ENCODE peak calls at places on chromosomes 1 and 21, in six cellular contexts. Z, R, W, V, U and A are unnamed samples.

GRCh38 chr1:162003061-162003824 is 20.4 kb downstream of the OLFML2B start:
- DNase-seq in R (peak; percentile 93), W (peak; percentile 31), Z (no peak), V (peak; percentile 89), U (peak; percentile 99), A (peak; percentile 44)

GRCh38 chr1:185017338-185017737 is 28.0 kb upstream of the RNF2 start:
- DNase-seq in R (peak; percentile 82), U (peak; percentile 88), V (no peak), W (peak; percentile 91), Z (no peak), A (peak; percentile 88)

GRCh38 chr1:119590377-119590776 is 57.7 kb downstream of the ZNF697 start:
- DNase-seq in Z (no peak), U (no peak), W (no peak), V (no peak), R (no peak), A (no peak)

GRCh38 chr1:223143760-223144248 is 756 bp upstream of the TLR5 start:
- DNase-seq in W (no peak), V (no peak), R (no peak), Z (no peak), U (no peak), A (no peak)

GRCh38 chr1:151862604-151863003 is 9.1 kb upstream of the THEM5 start:
- DNase-seq in W (no peak), V (no peak), Z (no peak), R (no peak), U (no peak), A (no peak)

GRCh38 chr21:42654179-42654912 is 925 bp downstream of the PDE9A start:
- DNase-seq in U (no peak), R (no peak), Z (no peak), W (no peak), V (no peak), A (no peak)

GRCh38 chr21:42228709-42229220 is 9.8 kb downstream of the ABCG1 start:
- DNase-seq in W (no peak), Z (no peak), U (no peak), V (no peak), R (no peak), A (no peak)

GRCh38 chr1:181152892-181153633 is 64.6 kb downstream of the IER5 start:
- DNase-seq in W (peak; percentile 73), V (peak; percentile 95), R (peak; percentile 97), Z (peak; percentile 89), U (peak; percentile 42), A (peak; percentile 94)

GRCh38 chr1:197798492-197798891 is 23.2 kb upstream of the DENND1B start:
- DNase-seq in V (no peak), W (no peak), Z (no peak), U (no peak), R (no peak), A (no peak)

GRCh38 chr21:45335151-45335760 is 47.6 kb upstream of the POFUT2 start:
- DNase-seq in W (no peak), Z (no peak), R (no peak), U (no peak), V (peak; percentile 62), A (no peak)

GRCh38 chr21:45338326-45339017 is 50.8 kb upstream of the POFUT2 start:
- DNase-seq in U (no peak), R (no peak), V (peak; percentile 55), W (no peak), Z (no peak), A (no peak)

GRCh38 chr21:45335761-45336534 is 48.3 kb upstream of the POFUT2 start:
- DNase-seq in R (no peak), V (peak; percentile 63), Z (no peak), W (no peak), U (no peak), A (no peak)

GRCh38 chr21:45336535-45336810 is 48.8 kb upstream of the POFUT2 start:
- DNase-seq in W (no peak), Z (no peak), V (peak; percentile 61), U (no peak), R (no peak), A (no peak)

DNA sequence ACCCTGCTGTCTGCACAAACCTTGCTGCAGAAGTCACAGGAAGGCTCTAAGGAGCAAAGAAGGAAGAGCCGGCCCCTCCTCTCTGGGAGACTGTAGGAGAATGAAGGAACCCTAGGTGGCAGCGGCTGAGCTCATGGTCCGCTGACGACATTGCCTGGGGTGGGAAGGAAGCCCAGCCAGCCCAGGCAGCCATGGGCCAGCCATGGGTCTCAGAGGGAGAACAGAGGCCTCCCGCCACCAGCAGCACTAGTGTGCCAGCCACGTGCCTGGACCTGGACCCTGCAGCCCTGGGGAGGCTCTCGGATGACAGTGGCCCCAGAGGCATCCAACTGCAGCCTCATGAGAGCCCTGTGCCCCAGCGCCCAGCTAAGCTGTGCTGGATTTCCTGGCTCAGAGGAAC is 49.2 kb upstream of the POFUT2 start:
- DNase-seq in Z (no peak), U (peak; percentile 32), V (peak; percentile 92), R (no peak), W (no peak), A (no peak)
- TF ChIP-seq CTCF in Z (no peak), U (no peak), V (no peak), R (no peak), W (no peak), A (no peak)

GRCh38 chr1:159172599-159173291 is 1.3 kb downstream of the CADM3 start:
- DNase-seq in R (no peak), U (no peak), Z (no peak), V (no peak), W (no peak), A (peak; percentile 67)

GRCh38 chr1:159171254-159171687 is at the start of gene CADM3:
- DNase-seq in U (no peak), W (peak; percentile 13), Z (no peak), R (no peak), V (no peak), A (peak; percentile 59)

GRCh38 chr1:159170639-159171038 is 776 bp upstream of the CADM3 start:
- DNase-seq in U (no peak), V (no peak), W (peak; percentile 50), Z (no peak), R (peak; percentile 4), A (peak; percentile 80)

GRCh38 chr1:159173303-159173702 is 1.9 kb downstream of the CADM3 start:
- DNase-seq in U (no peak), R (no peak), Z (no peak), W (no peak), V (no peak), A (no peak)

DNA sequence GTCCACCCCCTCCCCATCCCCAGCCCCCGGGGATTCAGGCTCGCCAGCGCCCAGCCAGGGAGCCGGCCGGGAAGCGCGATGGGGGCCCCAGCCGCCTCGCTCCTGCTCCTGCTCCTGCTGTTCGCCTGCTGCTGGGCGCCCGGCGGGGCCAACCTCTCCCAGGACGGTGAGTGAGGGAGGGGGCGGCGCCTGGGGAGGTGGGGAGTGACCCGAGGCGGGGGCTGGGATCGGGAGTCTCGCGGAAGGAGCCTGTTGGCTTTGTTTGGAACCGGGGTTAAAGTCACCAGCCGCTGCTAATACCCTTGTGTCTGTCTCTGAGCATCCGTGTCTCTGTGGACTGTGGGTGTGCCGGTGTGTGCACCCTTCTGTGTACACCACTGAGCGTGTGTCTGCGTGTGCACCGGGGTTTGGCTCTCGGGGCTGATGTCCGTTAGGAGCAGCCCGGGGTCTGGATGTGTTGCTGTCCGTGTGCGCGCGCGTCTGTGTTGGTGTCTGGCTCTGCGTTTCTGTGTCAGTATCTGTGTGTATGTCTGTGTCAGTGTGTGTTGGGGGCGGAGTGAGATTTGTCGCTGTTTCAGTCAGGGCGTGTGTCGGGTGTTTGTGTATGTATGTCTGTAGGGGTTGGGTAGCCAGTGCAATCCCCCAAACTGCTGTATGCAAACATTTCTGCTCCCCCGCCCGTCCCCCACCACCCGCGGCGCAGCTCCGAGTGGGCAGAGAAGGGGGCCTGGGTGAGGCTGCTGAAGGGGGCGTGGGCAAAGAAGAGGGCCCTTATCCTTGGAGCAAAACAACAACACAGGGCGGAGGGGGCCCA is 480 bp downstream of the CADM3 start:
- DNase-seq in V (no peak), Z (no peak), U (no peak), R (no peak), W (no peak), A (peak; percentile 17)
- H3K4me3 ChIP-seq in V (peak overlapping the region; percentile 12), Z (no peak overlapping the region), U (no peak overlapping the region), R (no peak overlapping the region), W (peak overlapping the region; percentile 55), A (peak overlapping the region; percentile 60)

GRCh38 chr1:100835866-100836842 is 58.5 kb downstream of the EXTL2 start:
- DNase-seq in V (no peak), Z (no peak), U (peak; percentile 9), W (peak; percentile 37), R (no peak), A (no peak)

GRCh38 chr1:100832676-100833469 is 61.8 kb downstream of the EXTL2 start:
- DNase-seq in U (no peak), V (no peak), W (no peak), R (no peak), Z (no peak), A (no peak)

GRCh38 chr1:100834779-100835645 is 59.6 kb downstream of the EXTL2 start:
- DNase-seq in V (no peak), R (peak; percentile 22), U (no peak), W (peak; percentile 31), Z (no peak), A (peak; percentile 28)
- TF ChIP-seq CTCF in V (no peak), R (peak; percentile 49), U (peak; percentile 34), W (peak; percentile 43), Z (peak; percentile 47), A (peak; percentile 38)

DNA sequence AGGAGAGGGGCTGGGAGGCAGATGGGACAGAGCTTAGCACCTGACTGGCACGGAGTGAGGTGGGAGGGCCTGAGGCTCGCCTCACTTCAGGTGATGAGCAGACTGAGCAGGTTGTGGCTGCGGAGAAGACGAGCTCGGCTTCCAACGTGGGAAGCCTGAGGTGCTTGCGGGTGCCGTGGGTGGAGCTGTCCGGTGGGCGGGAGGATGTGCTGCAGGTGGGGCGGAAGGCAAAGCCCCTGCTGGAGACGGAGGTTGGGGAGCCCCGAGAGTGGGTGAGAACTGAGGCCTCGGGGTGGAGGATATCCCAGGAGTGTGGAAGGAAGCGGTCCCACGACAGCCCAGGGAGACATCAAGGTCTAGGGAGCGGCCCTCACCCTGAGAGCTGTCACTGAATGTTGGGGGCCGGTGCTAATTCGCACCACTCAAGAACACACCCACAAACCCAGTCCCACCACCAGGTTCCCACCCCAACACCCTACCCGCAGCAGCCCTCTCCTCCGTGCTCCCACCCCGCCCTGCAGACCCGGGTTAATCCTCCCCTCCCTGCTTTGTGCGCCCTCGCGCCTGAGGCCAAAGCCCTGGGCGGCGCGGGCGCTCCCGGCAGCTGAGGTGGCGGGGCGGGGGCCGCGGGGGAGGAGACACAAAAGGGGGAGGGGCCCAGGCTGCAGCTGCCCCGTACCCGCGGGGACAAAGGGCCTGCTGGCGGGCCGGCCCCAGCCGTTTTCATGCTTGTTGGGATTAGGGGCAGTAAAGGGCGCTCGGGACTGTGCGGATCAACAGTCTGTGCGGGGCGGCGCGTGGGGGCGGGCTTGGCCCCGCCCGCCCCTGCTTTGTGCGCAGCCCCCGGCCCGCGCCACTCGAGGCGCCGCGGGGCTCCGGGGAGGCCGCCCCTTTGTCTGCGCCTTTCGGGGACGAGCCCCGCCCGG is 11.2 kb downstream of the C1orf216 start:
- DNase-seq in V (no peak), R (no peak), U (no peak), W (no peak), Z (no peak), A (no peak)
- H3K4me3 ChIP-seq in V (peak overlapping the region; percentile 28), R (peak overlapping the region; percentile 57), U (peak overlapping the region; percentile 49), W (peak overlapping the region; percentile 43), Z (peak overlapping the region; percentile 46), A (peak overlapping the region; percentile 40)

DNA sequence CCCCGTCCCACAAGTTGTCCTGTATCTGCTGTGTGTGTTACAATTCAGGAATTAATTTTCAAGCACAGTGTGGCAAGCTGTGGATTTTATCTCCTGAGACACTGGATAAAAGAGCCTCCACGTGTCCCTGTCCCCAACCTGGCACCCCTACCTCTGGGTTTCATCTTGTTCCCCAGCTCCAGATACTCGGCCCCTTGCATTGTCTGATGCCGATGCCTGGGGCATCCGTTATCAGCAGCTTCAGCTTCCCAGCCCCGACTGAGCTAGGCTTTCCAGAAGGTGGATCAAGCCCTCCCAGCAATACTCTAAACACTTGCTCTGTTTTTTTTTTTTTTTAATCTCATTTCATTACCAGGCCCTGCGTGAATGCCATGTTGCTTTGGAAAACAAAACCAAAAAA is 159.4 kb downstream of the PLXNA2 start:
- DNase-seq in W (no peak), Z (no peak), V (no peak), U (no peak), R (no peak), A (no peak)
- TF ChIP-seq CTCF in W (no peak), Z (no peak), V (no peak), U (no peak), R (no peak), A (no peak)